ENCODE peak calls at places on chromosomes 2 and 18, in seven cellular contexts. I is NCI-H2081, S is islet precursor cell, P is fibroblast of mammary gland, K is KBM-7, G is NCI-H1436, H is naive B cell. R is an unnamed sample.
A peak's percentile ranks its signal among the peaks of the same experiment; 100 is the strongest.

GRCh38 chr2:197708331-197708730 is 3.2 kb downstream of the MARS2 start:
- DNase-seq in H (no peak), K (no peak), P (peak; percentile 82), S (no peak), I (no peak), G (no peak), R (no peak)

GRCh38 chr2:168641636-168642035 is 160.8 kb upstream of the NOSTRIN start:
- DNase-seq in P (peak; percentile 30), S (no peak), I (no peak), H (no peak), G (no peak), K (no peak), R (no peak)

GRCh38 chr2:174873457-174873856 is 109.2 kb upstream of the CHRNA1 start:
- DNase-seq in H (no peak), P (no peak), G (no peak), K (no peak), I (no peak), S (no peak), R (no peak)

GRCh38 chr2:88472811-88473210 is 20.3 kb upstream of the FOXI3 start:
- DNase-seq in K (no peak), P (no peak), S (no peak), H (no peak), I (no peak), G (no peak), R (no peak)

GRCh38 chr2:232431705-232432590 is 24.0 kb upstream of the ALPI start:
- DNase-seq in H (no peak), G (no peak), I (no peak), P (no peak), K (no peak), S (peak; percentile 38), R (no peak)

GRCh38 chr2:28981620-28982371 is 698 bp downstream of the TOGARAM2 start:
- DNase-seq in I (no peak), G (no peak), P (no peak), H (no peak), S (no peak), K (no peak), R (no peak)

GRCh38 chr2:30621836-30622235 is 174.8 kb downstream of the LCLAT1 start:
- DNase-seq in K (no peak), S (peak; percentile 79), G (no peak), H (no peak), P (no peak), I (no peak), R (no peak)

GRCh38 chr18:49849331-49850217 is 36.2 kb upstream of the ACAA2 start:
- DNase-seq in S (peak; percentile 97), P (peak; percentile 92), K (peak; percentile 14), H (no peak), I (peak; percentile 33), G (peak; percentile 73), R (no peak)

GRCh38 chr18:6682437-6683111 is 46.9 kb upstream of the ARHGAP28 start:
- DNase-seq in S (peak; percentile 76), P (no peak), I (no peak), G (no peak), H (no peak), K (no peak), R (no peak)

GRCh38 chr2:119333360-119333759 is 33.3 kb downstream of the C2orf76 start:
- DNase-seq in G (no peak), I (no peak), K (no peak), S (no peak), P (peak; percentile 34), H (no peak), R (peak; percentile 3)

GRCh38 chr2:240662681-240663080 is 20.0 kb downstream of the AQP12B start:
- DNase-seq in H (no peak), G (no peak), I (no peak), P (peak; percentile 6), S (no peak), K (no peak), R (no peak)

GRCh38 chr18:28802546-28802945 is 625.6 kb upstream of the CDH2 start:
- DNase-seq in S (no peak), P (peak; percentile 47), H (no peak), I (no peak), G (no peak), K (no peak), R (no peak)

GRCh38 chr2:72962911-72963310 is 45.6 kb downstream of the EMX1 start:
- DNase-seq in H (no peak), I (no peak), P (no peak), K (no peak), G (no peak), S (no peak), R (no peak)

GRCh38 chr2:109271920-109272319 is 142.9 kb downstream of the SH3RF3 start:
- DNase-seq in P (no peak), G (no peak), K (no peak), I (no peak), S (no peak), H (no peak), R (no peak)

R was measured in MV-4-11.